ENCODE peak calls at places on chromosomes 16 and 17, in five cellular contexts. One of them, this sample, is unnamed.

GRCh38 chr16:19138601-19139000 is 24.8 kb downstream of the ITPRIPL2 start:
- DNase-seq in SK-N-SH: peak
- DNase-seq in HCT116: no peak
- DNase-seq in K562: no peak
- DNase-seq in H1: no peak
- DNase-seq in this sample: peak

GRCh38 chr17:75645501-75645888 is 12.3 kb downstream of the SMIM5 start:
- DNase-seq in K562: no peak
- DNase-seq in H1: no peak
- DNase-seq in SK-N-SH: peak
- DNase-seq in HCT116: peak
- DNase-seq in this sample: peak

GRCh38 chr16:77430360-77430759 is 4.5 kb downstream of the ADAMTS18 start:
- DNase-seq in HCT116: no peak
- DNase-seq in H1: no peak
- DNase-seq in K562: no peak
- DNase-seq in SK-N-SH: no peak
- DNase-seq in this sample: no peak

GRCh38 chr17:42682400-42683384 is at the start of gene CNTNAP1:
- DNase-seq in SK-N-SH: peak
- DNase-seq in HCT116: no peak
- DNase-seq in K562: no peak
- DNase-seq in H1: peak
- DNase-seq in this sample: peak

GRCh38 chr17:72516772-72517399 is 396.1 kb downstream of the SOX9 start:
- DNase-seq in HCT116: no peak
- DNase-seq in H1: no peak
- DNase-seq in SK-N-SH: no peak
- DNase-seq in K562: no peak
- DNase-seq in this sample: no peak

GRCh38 chr16:24539850-24540484 is 601 bp downstream of the RBBP6 start:
- DNase-seq in HCT116: no peak
- DNase-seq in K562: peak
- DNase-seq in SK-N-SH: no peak
- DNase-seq in H1: no peak
- DNase-seq in this sample: peak

GRCh38 chr17:33927732-33928133 is 327.4 kb upstream of the CCL2 start:
- DNase-seq in HCT116: no peak
- DNase-seq in SK-N-SH: peak
- DNase-seq in H1: no peak
- DNase-seq in K562: peak
- DNase-seq in this sample: no peak

GRCh38 chr16:28494141-28494851 is at the start of gene APOBR:
- DNase-seq in K562: peak
- DNase-seq in SK-N-SH: no peak
- DNase-seq in H1: no peak
- DNase-seq in HCT116: no peak
- DNase-seq in this sample: no peak

GRCh38 chr16:71409038-71409775 is 32.6 kb downstream of the TLE7 start:
- DNase-seq in K562: no peak
- DNase-seq in SK-N-SH: no peak
- DNase-seq in H1: no peak
- DNase-seq in HCT116: no peak
- DNase-seq in this sample: no peak

GRCh38 chr17:47404006-47404405 is 80.3 kb downstream of the EFCAB13 start:
- DNase-seq in K562: no peak
- DNase-seq in HCT116: no peak
- DNase-seq in H1: no peak
- DNase-seq in SK-N-SH: no peak
- DNase-seq in this sample: no peak

GRCh38 chr17:5381542-5381941 is 37.9 kb downstream of the NUP88 start:
- DNase-seq in H1: no peak
- DNase-seq in HCT116: no peak
- DNase-seq in SK-N-SH: no peak
- DNase-seq in K562: no peak
- DNase-seq in this sample: no peak

GRCh38 chr17:74325743-74326379 is at the start of gene KIF19:
- DNase-seq in SK-N-SH: peak
- DNase-seq in H1: peak
- DNase-seq in HCT116: no peak
- DNase-seq in K562: peak
- DNase-seq in this sample: no peak

GRCh38 chr17:78104540-78104941 is 24.0 kb downstream of the TMC6 start:
- DNase-seq in H1: no peak
- DNase-seq in K562: no peak
- DNase-seq in SK-N-SH: no peak
- DNase-seq in HCT116: no peak
- DNase-seq in this sample: no peak

GRCh38 chr17:31548709-31549108 is 157.2 kb downstream of the RAB11FIP4 start:
- DNase-seq in SK-N-SH: peak
- DNase-seq in H1: no peak
- DNase-seq in HCT116: no peak
- DNase-seq in K562: peak
- DNase-seq in this sample: no peak

GRCh38 chr16:53457670-53458069 is 23.4 kb downstream of the RBL2 start:
- DNase-seq in K562: no peak
- DNase-seq in H1: no peak
- DNase-seq in SK-N-SH: no peak
- DNase-seq in HCT116: no peak
- DNase-seq in this sample: no peak

GRCh38 chr17:55735784-55736405 is 13.2 kb upstream of the TMEM100 start:
- DNase-seq in H1: no peak
- DNase-seq in SK-N-SH: peak
- DNase-seq in HCT116: peak
- DNase-seq in K562: peak
- DNase-seq in this sample: peak

GRCh38 chr17:76643553-76644148 is at the start of gene ST6GALNAC1:
- DNase-seq in K562: peak
- DNase-seq in HCT116: no peak
- DNase-seq in SK-N-SH: no peak
- DNase-seq in H1: no peak
- DNase-seq in this sample: peak

GRCh38 chr16:79542196-79542859 is 58.2 kb downstream of the MAF start:
- DNase-seq in K562: no peak
- DNase-seq in H1: no peak
- DNase-seq in HCT116: no peak
- DNase-seq in SK-N-SH: no peak
- DNase-seq in this sample: no peak

GRCh38 chr17:44584498-44584897 is 27.2 kb downstream of the FZD2 start:
- DNase-seq in H1: no peak
- DNase-seq in HCT116: no peak
- DNase-seq in K562: no peak
- DNase-seq in SK-N-SH: no peak
- DNase-seq in this sample: no peak

GRCh38 chr16:69703638-69704037 is 22.7 kb downstream of the NQO1 start:
- DNase-seq in HCT116: no peak
- DNase-seq in SK-N-SH: no peak
- DNase-seq in K562: no peak
- DNase-seq in H1: no peak
- DNase-seq in this sample: peak

GRCh38 chr17:21375757-21376584 is at the start of gene KCNJ12:
- DNase-seq in HCT116: no peak
- DNase-seq in H1: no peak
- DNase-seq in SK-N-SH: peak
- DNase-seq in K562: no peak
- DNase-seq in this sample: peak

GRCh38 chr16:536746-537145 is 9.2 kb downstream of the CAPN15 start:
- DNase-seq in SK-N-SH: no peak
- DNase-seq in H1: no peak
- DNase-seq in HCT116: no peak
- DNase-seq in K562: no peak
- DNase-seq in this sample: no peak

GRCh38 chr17:57629470-57629869 is 115.6 kb downstream of the CCDC182 start:
- DNase-seq in H1: no peak
- DNase-seq in HCT116: no peak
- DNase-seq in SK-N-SH: no peak
- DNase-seq in K562: no peak
- DNase-seq in this sample: no peak

GRCh38 chr16:74031551-74031950 is 265.1 kb upstream of the PSMD7 start:
- DNase-seq in HCT116: no peak
- DNase-seq in K562: no peak
- DNase-seq in H1: no peak
- DNase-seq in SK-N-SH: no peak
- DNase-seq in this sample: no peak

GRCh38 chr16:30619207-30619606 is 9.0 kb upstream of the ZNF689 start:
- DNase-seq in SK-N-SH: no peak
- DNase-seq in K562: no peak
- DNase-seq in HCT116: no peak
- DNase-seq in H1: no peak
- DNase-seq in this sample: no peak
- TF ChIP-seq CTCF in SK-N-SH: no peak
- TF ChIP-seq CTCF in K562: no peak
- TF ChIP-seq CTCF in HCT116: no peak
- TF ChIP-seq CTCF in H1: no peak
- TF ChIP-seq CTCF in this sample: no peak

GRCh38 chr17:13749566-13750235 is 148.0 kb upstream of the HS3ST3A1 start:
- DNase-seq in HCT116: no peak
- DNase-seq in H1: no peak
- DNase-seq in SK-N-SH: no peak
- DNase-seq in K562: no peak
- DNase-seq in this sample: no peak
- H3K9ac ChIP-seq in HCT116: no peak
- H3K9ac ChIP-seq in H1: no peak
- H3K9ac ChIP-seq in SK-N-SH: no peak
- H3K9ac ChIP-seq in K562: no peak
- H3K9ac ChIP-seq in this sample: no peak

GRCh38 chr16:56946767-56947603 is 14.8 kb upstream of the CETP start:
- DNase-seq in HCT116: no peak
- DNase-seq in H1: no peak
- DNase-seq in K562: no peak
- DNase-seq in SK-N-SH: no peak
- DNase-seq in this sample: no peak
- TF ChIP-seq POLR2AphosphoS5 in HCT116: peak
- TF ChIP-seq POLR2AphosphoS5 in H1: no peak
- TF ChIP-seq POLR2AphosphoS5 in K562: no peak
- TF ChIP-seq POLR2AphosphoS5 in SK-N-SH: no peak
- TF ChIP-seq POLR2AphosphoS5 in this sample: no peak

GRCh38 chr16:56493815-56494214 is 26.0 kb downstream of the BBS2 start:
- DNase-seq in SK-N-SH: no peak
- DNase-seq in K562: no peak
- DNase-seq in H1: no peak
- DNase-seq in HCT116: no peak
- DNase-seq in this sample: no peak
- TF ChIP-seq CTCF in SK-N-SH: no peak
- TF ChIP-seq CTCF in K562: no peak
- TF ChIP-seq CTCF in H1: no peak
- TF ChIP-seq CTCF in HCT116: no peak
- TF ChIP-seq CTCF in this sample: no peak

DNA sequence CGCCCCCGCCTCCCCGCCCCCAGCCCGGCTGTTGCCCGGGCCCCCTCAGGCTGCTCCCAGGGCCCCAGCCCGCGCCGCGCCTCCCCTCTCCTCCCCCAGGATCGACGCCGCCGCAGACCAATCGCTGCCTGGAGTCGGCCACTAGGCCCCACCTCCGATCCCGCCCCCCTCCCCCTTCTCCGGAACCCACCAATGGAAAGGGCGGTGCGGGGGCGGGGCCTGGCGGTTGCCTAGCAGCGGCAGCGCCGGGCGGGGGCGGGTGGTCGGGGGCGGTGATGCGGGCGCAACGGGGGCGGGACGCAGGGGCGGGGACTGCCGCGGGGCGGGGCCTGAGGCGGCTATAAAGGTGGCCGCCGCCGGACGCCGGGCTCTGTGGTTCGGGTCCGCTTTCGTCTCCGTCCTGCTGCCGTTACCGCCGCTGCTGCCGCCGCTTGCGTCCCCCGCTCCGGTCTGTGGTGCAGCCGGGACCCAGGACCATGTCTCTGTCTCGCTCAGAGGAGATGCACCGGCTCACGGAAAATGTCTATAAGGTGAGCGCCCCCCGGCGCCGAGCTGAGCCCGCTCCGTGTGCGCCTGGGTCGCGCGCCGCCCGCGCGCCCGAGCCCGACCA is at the start of gene BAIAP2:
- DNase-seq in SK-N-SH: peak
- DNase-seq in K562: peak
- DNase-seq in H1: peak
- DNase-seq in HCT116: peak
- DNase-seq in this sample: peak
- H3K9ac ChIP-seq in SK-N-SH: peak
- H3K9ac ChIP-seq in K562: peak
- H3K9ac ChIP-seq in H1: peak
- H3K9ac ChIP-seq in HCT116: peak
- H3K9ac ChIP-seq in this sample: peak

GRCh38 chr16:31438414-31438813 is 4.2 kb downstream of the ZNF843 start:
- DNase-seq in HCT116: no peak
- DNase-seq in K562: no peak
- DNase-seq in SK-N-SH: no peak
- DNase-seq in H1: no peak
- DNase-seq in this sample: no peak

GRCh38 chr16:31441956-31442355 is 633 bp downstream of the ZNF843 start:
- DNase-seq in K562: no peak
- DNase-seq in SK-N-SH: no peak
- DNase-seq in HCT116: no peak
- DNase-seq in H1: no peak
- DNase-seq in this sample: no peak

GRCh38 chr16:31436221-31437045 is 6.2 kb downstream of the ZNF843 start:
- DNase-seq in K562: no peak
- DNase-seq in SK-N-SH: no peak
- DNase-seq in H1: no peak
- DNase-seq in HCT116: no peak
- DNase-seq in this sample: no peak

GRCh38 chr16:31440511-31441184 is 1.9 kb downstream of the ZNF843 start:
- DNase-seq in HCT116: no peak
- DNase-seq in H1: no peak
- DNase-seq in K562: no peak
- DNase-seq in SK-N-SH: no peak
- DNase-seq in this sample: no peak

DNA sequence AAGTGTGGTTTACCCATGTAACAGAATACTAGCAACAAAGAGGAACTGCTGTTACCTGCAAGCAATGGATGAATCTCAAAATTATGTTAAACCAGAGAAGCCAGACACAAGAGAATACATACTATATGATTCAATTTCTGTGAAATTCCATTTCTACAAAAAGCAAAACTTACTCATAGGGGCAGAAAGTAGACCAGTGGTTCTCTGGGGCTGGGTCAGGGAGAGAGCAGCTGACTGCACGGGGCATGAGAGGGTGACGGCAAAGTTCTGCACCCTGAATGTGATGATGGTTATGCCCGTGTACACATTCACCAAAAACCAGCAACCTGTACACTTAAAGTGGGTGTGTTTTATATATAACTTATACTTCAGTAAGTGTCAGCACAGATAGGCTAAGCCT is 3.1 kb downstream of the ZNF843 start:
- DNase-seq in K562: no peak
- DNase-seq in H1: no peak
- DNase-seq in SK-N-SH: no peak
- DNase-seq in HCT116: no peak
- DNase-seq in this sample: no peak
- TF ChIP-seq POLR2AphosphoS5 in K562: no peak
- TF ChIP-seq POLR2AphosphoS5 in H1: no peak
- TF ChIP-seq POLR2AphosphoS5 in SK-N-SH: no peak
- TF ChIP-seq POLR2AphosphoS5 in HCT116: no peak
- TF ChIP-seq POLR2AphosphoS5 in this sample: no peak

DNA sequence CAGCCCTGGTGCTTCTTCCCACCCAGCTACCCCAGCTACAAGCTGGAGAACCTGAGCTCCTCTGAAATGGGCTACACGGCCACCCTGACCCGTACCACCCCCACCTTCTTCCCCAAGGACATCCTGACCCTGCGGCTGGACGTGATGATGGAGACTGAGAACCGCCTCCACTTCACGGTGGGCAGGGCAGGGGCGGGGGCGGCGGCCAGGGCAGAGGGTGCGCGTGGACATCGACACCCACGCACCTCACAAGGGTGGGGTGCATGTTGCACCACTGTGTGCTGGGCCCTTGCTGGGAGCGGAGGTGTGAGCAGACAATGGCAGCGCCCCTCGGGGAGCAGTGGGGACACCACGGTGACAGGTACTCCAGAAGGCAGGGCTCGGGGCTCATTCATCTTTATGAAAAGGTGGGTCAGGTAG is 3.6 kb downstream of the GAA start:
- DNase-seq in K562: no peak
- DNase-seq in SK-N-SH: no peak
- DNase-seq in H1: no peak
- DNase-seq in HCT116: no peak
- DNase-seq in this sample: no peak
- TF ChIP-seq CTCF in K562: no peak
- TF ChIP-seq CTCF in SK-N-SH: no peak
- TF ChIP-seq CTCF in H1: no peak
- TF ChIP-seq CTCF in HCT116: no peak
- TF ChIP-seq CTCF in this sample: no peak

This sample was measured in endothelial cell of umbilical vein.